ENCODE peak calls at places on chromosomes 7 and 10, in five cellular contexts. D is neuronal stem cell, M is H1, W is H9, T is mesenchymal stem cell. B is an unnamed sample.

GRCh38 chr10:17227367-17228080 is 517 bp upstream of the VIM start:
- DNase-seq in D (no peak), M (no peak), W (no peak), T (peak), B (no peak)

GRCh38 chr7:96786261-96786997 is 76.8 kb upstream of the SEM1 start:
- DNase-seq in W (peak), T (no peak), M (peak), D (no peak), B (peak)

GRCh38 chr10:113094114-113094486 is 144.1 kb downstream of the TCF7L2 start:
- DNase-seq in M (no peak), T (peak), W (no peak), D (no peak), B (no peak)

GRCh38 chr10:49312291-49312869 is 13.4 kb downstream of the C10orf71 start:
- DNase-seq in M (no peak), T (no peak), D (no peak), W (no peak), B (no peak)

GRCh38 chr10:6074489-6075301 is 12.5 kb upstream of the IL2RA start:
- DNase-seq in M (no peak), D (no peak), W (no peak), T (no peak), B (peak)

GRCh38 chr7:87474046-87474445 is 1.4 kb downstream of the ABCB4 start:
- DNase-seq in M (no peak), D (no peak), W (no peak), T (no peak), B (no peak)

GRCh38 chr10:350981-351501 is 215.8 kb downstream of the ZMYND11 start:
- DNase-seq in T (no peak), D (no peak), M (no peak), W (no peak), B (no peak)

GRCh38 chr10:320787-321186 is 185.5 kb downstream of the ZMYND11 start:
- DNase-seq in D (no peak), T (no peak), M (no peak), W (no peak), B (no peak)

GRCh38 chr10:8767616-8768015 is 713.1 kb downstream of the GATA3 start:
- DNase-seq in D (no peak), M (no peak), W (no peak), T (no peak), B (peak)

GRCh38 chr10:75051308-75051707 is 60.1 kb upstream of the SAMD8 start:
- DNase-seq in D (no peak), W (no peak), M (no peak), T (no peak), B (no peak)

GRCh38 chr10:103546401-103546800 is 52.9 kb downstream of the NEURL1 start:
- DNase-seq in T (no peak), W (peak), D (no peak), M (no peak), B (no peak)

GRCh38 chr7:155762639-155763038 is 49.6 kb downstream of the SHH start:
- DNase-seq in M (no peak), W (no peak), T (no peak), D (no peak), B (no peak)

GRCh38 chr7:30321089-30321991 is 36.9 kb downstream of the ZNRF2 start:
- DNase-seq in T (no peak), M (no peak), W (no peak), D (no peak), B (no peak)

GRCh38 chr10:126101744-126102143 is 205.4 kb downstream of the FANK1 start:
- DNase-seq in D (no peak), T (no peak), W (no peak), M (no peak), B (no peak)

GRCh38 chr10:75712241-75712880 is 280.9 kb downstream of the LRMDA start:
- DNase-seq in W (no peak), M (no peak), D (no peak), T (no peak), B (no peak)

GRCh38 chr7:11077816-11078215 is 104.1 kb downstream of the PHF14 start:
- DNase-seq in W (no peak), D (no peak), T (no peak), M (no peak), B (no peak)

GRCh38 chr10:117936136-117936535 is 110.6 kb downstream of the RAB11FIP2 start:
- DNase-seq in D (no peak), W (no peak), M (no peak), T (no peak), B (no peak)

GRCh38 chr7:67267914-67268313 is 271.3 kb downstream of the TYW1 start:
- DNase-seq in T (peak), M (no peak), D (no peak), W (peak), B (no peak)

GRCh38 chr7:38846280-38846679 is 62.7 kb downstream of the VPS41 start:
- DNase-seq in T (peak), M (no peak), W (no peak), D (no peak), B (peak)

GRCh38 chr10:46231087-46231486 is 55.7 kb upstream of the ANTXRL start:
- DNase-seq in T (no peak), W (peak), D (no peak), M (no peak), B (no peak)

GRCh38 chr7:52685351-52685750 is 350.1 kb upstream of the POM121L12 start:
- DNase-seq in W (no peak), D (no peak), M (no peak), T (no peak), B (no peak)

GRCh38 chr7:2760098-2760889 is 72.3 kb downstream of the AMZ1 start:
- DNase-seq in T (peak), M (no peak), D (peak), W (peak), B (peak)

GRCh38 chr10:130461631-130462030 is 325.4 kb downstream of the GLRX3 start:
- DNase-seq in D (no peak), M (no peak), W (no peak), T (no peak), B (no peak)

GRCh38 chr10:17026686-17027485 is 102.7 kb downstream of the CUBN start:
- DNase-seq in D (no peak), T (peak), W (no peak), M (no peak), B (peak)

GRCh38 chr10:125562737-125563136 is 120.2 kb downstream of the TEX36 start:
- DNase-seq in W (peak), D (no peak), T (no peak), M (no peak), B (no peak)

GRCh38 chr7:98840096-98840495 is 29.7 kb downstream of the TMEM130 start:
- DNase-seq in T (no peak), M (no peak), D (no peak), W (no peak), B (no peak)

GRCh38 chr10:23343591-23344225 is 889 bp downstream of the C10orf67 start:
- DNase-seq in T (peak), W (peak), M (peak), D (peak), B (no peak)

GRCh38 chr7:117834983-117835664 is 38.1 kb downstream of the CTTNBP2 start:
- DNase-seq in T (no peak), D (no peak), M (no peak), W (peak), B (no peak)

GRCh38 chr7:92695308-92696261 is 105.4 kb upstream of the FAM133B start:
- DNase-seq in M (no peak), T (peak), D (peak), W (peak), B (peak)

GRCh38 chr7:37052673-37053072 is 328.4 kb upstream of the AOAH start:
- DNase-seq in T (peak), M (peak), W (peak), D (peak), B (no peak)

DNA sequence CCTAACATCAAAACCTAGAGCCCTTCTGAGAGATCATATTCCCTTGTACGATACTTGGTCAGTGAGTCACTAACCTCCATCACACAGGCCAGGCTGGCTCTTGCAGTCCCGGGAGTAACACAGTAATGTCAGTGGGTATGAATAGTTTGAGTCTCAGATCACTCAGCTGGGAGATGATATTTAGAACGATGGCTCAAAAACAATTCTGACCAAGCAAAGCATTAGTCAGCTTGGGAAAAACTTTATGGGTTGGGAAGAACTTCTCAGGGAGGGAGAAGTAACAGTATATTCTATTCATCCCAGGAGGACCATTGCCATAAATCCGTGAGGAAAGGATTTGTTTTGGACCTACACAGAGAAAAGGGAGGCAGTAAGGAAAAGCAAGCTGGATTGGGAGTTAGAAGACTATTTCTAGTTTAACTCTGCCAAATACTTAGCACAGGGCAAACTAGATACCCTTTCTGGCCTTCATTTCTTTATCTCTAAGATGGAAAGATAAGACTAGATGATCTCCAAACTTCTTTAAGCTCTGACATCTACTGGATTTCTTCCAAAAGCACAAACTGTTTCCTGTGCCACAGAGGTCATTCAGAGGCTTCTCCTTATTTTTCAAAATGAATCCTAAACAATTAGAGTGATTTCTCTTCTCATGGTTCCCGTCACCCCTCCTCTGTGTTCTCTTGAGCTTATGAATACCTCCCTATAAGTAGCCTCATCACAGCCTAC is 179.2 kb downstream of the REEP3 start:
- DNase-seq in D (no peak), W (no peak), M (no peak), T (peak), B (peak)
- H4K8ac ChIP-seq in D (no peak), W (no peak), M (no peak), T (no peak), B (no peak)

GRCh38 chr10:71241114-71241898 is 28.9 kb downstream of the UNC5B start:
- DNase-seq in D (no peak), T (peak), W (no peak), M (no peak), B (no peak)
- H3K23ac ChIP-seq in D (no peak), T (no peak), W (no peak), M (no peak), B (no peak)

DNA sequence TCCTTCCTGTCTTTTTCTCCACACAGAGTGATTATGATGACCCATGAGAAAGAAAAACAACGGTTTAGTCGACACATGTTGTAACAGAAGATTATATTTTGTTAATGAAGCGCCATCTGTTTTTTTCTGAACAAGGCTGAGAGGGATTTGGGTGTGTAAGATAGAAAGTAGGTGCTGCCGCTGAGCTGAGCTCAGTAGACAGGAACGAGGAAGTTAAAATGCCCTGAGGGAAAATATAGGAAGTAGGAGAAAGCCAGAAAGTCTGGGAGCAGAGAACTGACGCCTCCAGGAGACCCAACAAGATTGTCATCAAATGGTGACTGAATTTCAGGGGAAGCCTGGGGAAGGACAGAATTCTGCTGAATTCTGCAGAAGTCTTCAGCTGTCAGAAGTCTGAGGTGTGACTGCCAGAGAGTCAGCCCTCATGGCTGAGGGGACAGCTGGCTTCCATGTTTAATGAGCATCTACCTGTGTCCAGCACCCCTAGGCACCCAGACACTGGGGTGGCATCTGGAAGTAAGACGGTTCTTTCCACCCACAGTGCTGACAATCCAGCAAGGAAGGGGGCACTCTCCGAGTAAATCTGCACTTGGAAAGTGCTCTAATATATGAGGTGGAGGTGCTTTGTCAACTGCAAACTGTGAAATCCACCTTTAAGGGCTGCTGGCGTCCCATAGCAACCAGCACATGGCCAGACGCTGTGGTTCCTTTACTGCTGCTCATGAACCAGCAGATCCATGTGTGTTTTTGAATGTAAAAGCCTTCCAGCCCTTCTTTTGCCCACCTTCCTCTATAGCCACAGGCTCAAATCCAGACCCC is 12.5 kb upstream of the TSPAN15 start:
- DNase-seq in W (no peak), D (no peak), M (no peak), T (peak), B (peak)
- H4K91ac ChIP-seq in W (no peak), D (no peak), M (no peak), T (no peak), B (peak)

DNA sequence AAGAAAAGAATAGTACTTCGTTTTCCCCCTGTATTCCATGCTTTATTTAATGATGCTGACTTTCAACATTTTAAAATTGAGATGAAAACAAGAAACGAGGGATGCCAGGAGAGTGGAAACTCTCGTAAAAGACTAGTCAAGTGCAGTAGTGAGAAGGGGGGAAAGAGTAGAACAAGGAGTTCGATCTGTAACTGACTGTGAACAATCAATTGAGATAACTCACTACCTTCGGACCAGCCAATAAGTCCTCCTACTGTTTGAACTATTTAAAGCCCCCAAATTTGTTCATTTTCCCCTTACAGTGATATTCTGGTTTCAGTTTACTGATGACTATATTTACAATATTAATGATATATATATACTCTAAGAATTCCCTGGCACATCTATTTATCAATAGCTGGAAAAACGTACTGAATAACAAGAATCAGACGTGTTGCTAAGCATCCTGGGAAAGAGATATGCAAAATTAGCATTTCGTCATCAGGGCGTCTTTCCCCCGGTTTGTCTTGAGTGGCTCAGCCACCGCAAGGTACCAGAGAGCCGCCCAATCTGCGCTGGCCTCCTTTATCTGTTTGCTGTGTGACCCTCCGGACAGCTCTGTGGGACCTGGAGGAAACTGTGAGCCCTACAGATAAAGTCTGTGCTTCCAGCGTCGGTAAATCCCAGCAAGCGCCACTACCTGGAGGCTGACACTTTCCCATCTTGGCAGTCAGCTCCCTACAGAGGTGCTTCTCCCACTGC is 41.1 kb downstream of the PDIA4 start:
- DNase-seq in W (peak), D (peak), T (peak), M (peak), B (peak)
- H4K8ac ChIP-seq in W (no peak), D (no peak), T (peak), M (no peak), B (peak)

DNA sequence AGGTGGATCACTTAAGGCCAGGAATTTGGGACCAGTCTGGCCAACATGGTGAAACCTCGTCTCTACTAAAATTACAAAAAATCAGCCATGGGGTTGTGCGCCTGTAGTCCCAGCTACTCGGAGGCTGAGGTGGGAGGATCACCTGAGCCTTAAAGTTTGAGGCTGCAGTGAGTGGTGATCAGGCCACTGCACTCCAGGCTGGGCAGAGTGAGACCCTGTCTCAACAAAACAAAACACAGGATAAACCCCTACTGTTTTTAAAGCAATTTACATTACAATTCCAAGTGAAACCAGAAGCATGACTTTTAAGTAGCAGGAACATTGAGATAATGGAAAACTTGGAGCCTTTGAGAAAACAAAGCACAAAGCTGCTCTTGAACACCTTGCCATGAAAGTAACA is 92.4 kb upstream of the BTBD16 start:
- DNase-seq in M (no peak), T (no peak), W (no peak), D (no peak), B (no peak)
- H3K23ac ChIP-seq in M (no peak), T (no peak), W (no peak), D (no peak), B (no peak)

GRCh38 chr7:44257213-44257612 is 56.4 kb downstream of the YKT6 start:
- DNase-seq in T (no peak), D (no peak), M (no peak), W (no peak), B (no peak)
- H4K91ac ChIP-seq in T (peak), D (no peak), M (no peak), W (no peak), B (peak)

GRCh38 chr10:15290671-15291070 is 80.4 kb downstream of the FAM171A1 start:
- DNase-seq in T (no peak), M (no peak), W (no peak), D (no peak), B (no peak)
- H4K8ac ChIP-seq in T (no peak), M (no peak), W (no peak), D (no peak), B (no peak)

GRCh38 chr7:4729266-4729665 is 46.2 kb upstream of the AP5Z1 start:
- DNase-seq in M (no peak), T (no peak), W (no peak), D (no peak), B (no peak)
- H3K23ac ChIP-seq in M (no peak), T (no peak), W (no peak), D (peak), B (no peak)